ENCODE peak calls at places on chromosomes 16 and 17, in four cellular contexts. F is stimulated activated CD8-positive, alpha-beta memory T cell treated with anti-CD3 and anti-CD28 coated beads, Interleukin-15, amount 100 ng/mL, for 48 hours; N is NCI-H446; V is cardiac muscle cell. K is an unnamed sample.

GRCh38 chr16:48053346-48053745 is 102.4 kb downstream of the ABCC12 start:
- DNase-seq in F (no peak), N (peak; percentile 12), V (peak; percentile 90), K (no peak)

GRCh38 chr17:5164465-5164864 is 27.2 kb downstream of the ZNF594 start:
- DNase-seq in F (no peak), N (no peak), V (no peak), K (no peak)

GRCh38 chr17:77769215-77769614 is 189.3 kb upstream of the TNRC6C start:
- DNase-seq in F (no peak), N (no peak), V (no peak), K (no peak)

GRCh38 chr17:16027708-16028584 is 28.3 kb downstream of the TTC19 start:
- DNase-seq in F (peak; percentile 47), N (no peak), V (peak; percentile 85), K (no peak)

GRCh38 chr17:78476149-78476548 is 97.7 kb downstream of the PGS1 start:
- DNase-seq in F (no peak), N (no peak), V (no peak), K (no peak)

GRCh38 chr17:40844671-40845107 is 22.3 kb upstream of the KRT10 start:
- DNase-seq in F (no peak), N (no peak), V (no peak), K (no peak)

GRCh38 chr17:82007228-82007494 is 15.5 kb downstream of the CENPX start:
- DNase-seq in F (no peak), N (no peak), V (no peak), K (no peak)

GRCh38 chr17:8896641-8897635 is 29.5 kb upstream of the PIK3R6 start:
- DNase-seq in F (no peak), N (no peak), V (no peak), K (no peak)

GRCh38 chr17:63041251-63041650 is 75.2 kb downstream of the TANC2 start:
- DNase-seq in F (no peak), N (no peak), V (no peak), K (no peak)

GRCh38 chr17:45175759-45176140 is 14.1 kb downstream of the HEXIM2 start:
- DNase-seq in F (no peak), N (no peak), V (no peak), K (no peak)

GRCh38 chr16:9661336-9661735 is 520.9 kb downstream of the GRIN2A start:
- DNase-seq in F (no peak), N (no peak), V (no peak), K (no peak)